ENCODE peak calls at places on chromosome 21, in five cellular contexts. N is A549, Q is tibial artery, J is brain microvascular endothelial cell, R is body of pancreas. U is an unnamed sample.
A peak's percentile ranks its signal among the peaks of the same experiment; 100 is the strongest.

GRCh38 chr21:32626633-32627196 is 14.5 kb upstream of the CFAP298 start:
- DNase-seq in Q (no peak), R (no peak), N (no peak), J (peak; percentile 18), U (no peak)

GRCh38 chr21:36297555-36297937 is 22.5 kb upstream of the MORC3 start:
- DNase-seq in R (no peak), J (no peak), Q (peak; percentile 21), N (no peak), U (no peak)

GRCh38 chr21:44368711-44369446 is 15.5 kb downstream of the TRPM2 start:
- DNase-seq in N (peak; percentile 21), J (no peak), Q (no peak), R (no peak), U (no peak)

GRCh38 chr21:44927587-44928461 is 7.1 kb upstream of the ITGB2 start:
- DNase-seq in R (no peak), Q (peak; percentile 64), N (peak; percentile 71), J (peak; percentile 13), U (no peak)

GRCh38 chr21:45078877-45079281 is 4.5 kb downstream of the ADARB1 start:
- DNase-seq in N (no peak), Q (no peak), R (no peak), J (peak; percentile 70), U (no peak)

GRCh38 chr21:34882719-34883131 is 166.4 kb downstream of the RUNX1 start:
- DNase-seq in Q (no peak), N (no peak), R (no peak), J (no peak), U (no peak)

GRCh38 chr21:31911138-31911907 is 38.5 kb downstream of the HUNK start:
- DNase-seq in Q (no peak), R (no peak), J (no peak), N (no peak), U (no peak)

GRCh38 chr21:34807881-34808568 is 139.2 kb downstream of the CLIC6 start:
- DNase-seq in J (peak; percentile 91), Q (peak; percentile 80), N (peak; percentile 50), R (no peak), U (no peak)

GRCh38 chr21:29219165-29219770 is 79.5 kb upstream of the BACH1 start:
- DNase-seq in Q (no peak), J (no peak), N (no peak), R (peak; percentile 80), U (no peak)

GRCh38 chr21:30577766-30578165 is 12.4 kb downstream of the KRTAP22-2 start:
- DNase-seq in R (no peak), J (peak; percentile 0), N (no peak), Q (no peak), U (no peak)

GRCh38 chr21:45447821-45448220 is 42.9 kb downstream of the COL18A1 start:
- DNase-seq in N (no peak), J (no peak), R (no peak), Q (no peak), U (no peak)

GRCh38 chr21:46517361-46517760 is 58.7 kb downstream of the DIP2A start:
- DNase-seq in R (peak; percentile 61), N (no peak), Q (no peak), J (no peak), U (peak; percentile 47)

GRCh38 chr21:46516068-46516467 is 57.4 kb downstream of the DIP2A start:
- DNase-seq in N (no peak), R (no peak), Q (no peak), J (no peak), U (no peak)

GRCh38 chr21:46518983-46519583 is 60.4 kb downstream of the DIP2A start:
- DNase-seq in R (no peak), Q (no peak), J (peak; percentile 36), N (no peak), U (no peak)

GRCh38 chr21:46509760-46510159 is 51.1 kb downstream of the DIP2A start:
- DNase-seq in N (peak; percentile 25), Q (no peak), J (peak; percentile 90), R (no peak), U (no peak)

GRCh38 chr21:46515109-46515508 is 56.4 kb downstream of the DIP2A start:
- DNase-seq in Q (no peak), J (no peak), R (peak; percentile 82), N (no peak), U (no peak)
- H3K27ac ChIP-seq in Q (no peak overlapping the region), J (no peak overlapping the region), R (peak overlapping the region; percentile 56), N (no peak overlapping the region), U (no peak overlapping the region)

GRCh38 chr21:25297117-25297516 is 310.2 kb downstream of the MRPL39 start:
- DNase-seq in Q (no peak), N (no peak), R (no peak), J (no peak), U (no peak)
- H3K27ac ChIP-seq in Q (no peak overlapping the region), N (no peak overlapping the region), R (no peak overlapping the region), J (no peak overlapping the region), U (no peak overlapping the region)

DNA sequence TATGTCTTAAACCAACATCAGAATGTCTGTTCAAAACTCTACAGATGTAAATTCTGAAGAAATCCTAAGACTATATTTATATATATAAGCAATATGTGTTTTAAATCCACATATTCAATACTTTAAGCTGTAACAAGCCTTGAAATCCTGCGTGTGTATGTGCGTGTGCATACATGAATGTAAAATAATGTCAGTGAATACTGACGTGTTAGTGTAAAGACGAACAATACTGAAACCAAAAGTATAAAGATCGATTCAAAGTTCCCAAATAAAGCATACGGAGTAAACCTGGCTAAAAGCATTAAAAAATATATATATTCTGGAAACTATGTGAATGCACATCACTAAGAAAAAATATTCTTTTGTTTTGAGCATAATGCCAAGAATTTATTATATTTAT is 668.6 kb upstream of the NCAM2 start:
- DNase-seq in J (no peak), R (no peak), N (no peak), Q (no peak), U (no peak)
- H3K27ac ChIP-seq in J (no peak overlapping the region), R (no peak overlapping the region), N (no peak overlapping the region), Q (no peak overlapping the region), U (no peak overlapping the region)

GRCh38 chr21:41863439-41863740 is 15.8 kb downstream of the PRDM15 start:
- DNase-seq in Q (no peak), R (no peak), J (no peak), N (no peak), U (no peak)
- H3K27ac ChIP-seq in Q (no peak overlapping the region), R (no peak overlapping the region), J (no peak overlapping the region), N (peak overlapping the region; percentile 74), U (no peak overlapping the region)